ENCODE peak calls at places on chromosomes 11 and 22, in nine cellular contexts. T is NCI-H510A treated with DMSO at 0.1 percent for 48 hours; O is RCC 7860; C is ovary; W is WERI-Rb-1; R is T-helper 9 cell; H is cardiac fibroblast; D is AML-193; I is stimulated activated CD8-positive, alpha-beta memory T cell treated with anti-CD3 and anti-CD28 coated beads, Interleukin-7, amount 100 ng/mL, for 1 hour. G is an unnamed sample.

GRCh38 chr22:48071305-48071704 is 1308.9 kb downstream of the TBC1D22A start:
- DNase-seq in D (no peak), R (no peak), T (no peak), O (no peak), H (no peak), C (no peak), W (no peak), I (no peak), G (no peak)

GRCh38 chr22:47406896-47407295 is 644.4 kb downstream of the TBC1D22A start:
- DNase-seq in R (no peak), T (no peak), W (no peak), O (no peak), H (no peak), D (no peak), C (no peak), I (no peak), G (no peak)

GRCh38 chr11:134260503-134260902 is 7.1 kb downstream of the ACAD8 start:
- DNase-seq in C (no peak), O (no peak), T (no peak), D (no peak), W (no peak), H (no peak), I (no peak), R (no peak), G (peak)

GRCh38 chr11:69664901-69665300 is 10.3 kb downstream of the LTO1 start:
- DNase-seq in T (no peak), R (no peak), H (no peak), I (no peak), C (no peak), W (no peak), D (no peak), O (no peak), G (no peak)

GRCh38 chr11:27468209-27468608 is 4.4 kb downstream of the LGR4 start:
- DNase-seq in I (no peak), W (no peak), H (peak), D (no peak), C (no peak), R (no peak), T (no peak), O (peak), G (no peak)

GRCh38 chr22:20438066-20438677 is 547 bp upstream of the SCARF2 start:
- DNase-seq in T (no peak), R (no peak), D (no peak), C (no peak), I (no peak), H (peak), O (no peak), W (no peak), G (no peak)

GRCh38 chr11:128206476-128206875 is 380.9 kb downstream of the ETS1 start:
- DNase-seq in O (no peak), C (no peak), R (no peak), T (no peak), H (no peak), I (no peak), W (no peak), D (no peak), G (no peak)

GRCh38 chr11:84691830-84692229 is 935.3 kb downstream of the DLG2 start:
- DNase-seq in C (no peak), R (no peak), I (no peak), T (no peak), D (no peak), O (no peak), H (no peak), W (no peak), G (no peak)

GRCh38 chr11:111366560-111367410 is 12.3 kb downstream of the POU2AF1 start:
- DNase-seq in R (no peak), D (no peak), C (no peak), T (no peak), W (no peak), O (no peak), I (no peak), H (no peak), G (no peak)

GRCh38 chr22:43272869-43273318 is 70.3 kb downstream of the SCUBE1 start:
- DNase-seq in I (no peak), W (no peak), R (no peak), C (peak), H (no peak), D (no peak), O (no peak), T (no peak), G (no peak)

GRCh38 chr11:119355091-119355843 is 8.8 kb upstream of the MFRP start:
- DNase-seq in W (no peak), O (no peak), R (no peak), I (no peak), C (peak), D (no peak), T (no peak), H (no peak), G (no peak)

GRCh38 chr11:30487200-30487898 is 98.8 kb downstream of the MPPED2 start:
- DNase-seq in I (no peak), O (no peak), D (no peak), C (no peak), H (no peak), R (no peak), T (no peak), W (no peak), G (peak)

GRCh38 chr11:110972640-110973039 is 260.4 kb upstream of the ARHGAP20 start:
- DNase-seq in D (peak), R (no peak), I (no peak), T (no peak), C (no peak), O (no peak), H (peak), W (no peak), G (no peak)

GRCh38 chr22:26576026-26576680 is 13.8 kb downstream of the TPST2 start:
- DNase-seq in T (no peak), O (no peak), C (no peak), D (no peak), I (no peak), W (no peak), R (no peak), H (no peak), G (no peak)

GRCh38 chr11:104405277-104405676 is 241.3 kb upstream of the PDGFD start:
- DNase-seq in T (no peak), O (no peak), C (no peak), H (no peak), I (no peak), R (no peak), D (no peak), W (no peak), G (no peak)

GRCh38 chr11:61810671-61811175 is 6.1 kb downstream of the FADS1 start:
- DNase-seq in O (no peak), T (no peak), C (no peak), R (no peak), D (no peak), H (no peak), I (no peak), W (no peak), G (no peak)

GRCh38 chr11:71253794-71254193 is 1.4 kb upstream of the SHANK2 start:
- DNase-seq in C (no peak), T (no peak), O (no peak), I (no peak), R (no peak), D (no peak), W (no peak), H (no peak), G (no peak)

GRCh38 chr11:82858556-82859091 is 41.6 kb downstream of the PRCP start:
- DNase-seq in I (no peak), O (peak), D (no peak), H (peak), T (no peak), R (no peak), C (no peak), W (no peak), G (no peak)

GRCh38 chr22:33699176-33699575 is 221.1 kb downstream of the LARGE1 start:
- DNase-seq in I (no peak), D (no peak), W (no peak), H (no peak), R (no peak), C (no peak), O (no peak), T (no peak), G (no peak)

GRCh38 chr22:36853407-36854099 is 7.3 kb upstream of the NCF4 start:
- DNase-seq in H (peak), W (peak), D (peak), T (no peak), I (peak), R (peak), O (no peak), C (no peak), G (peak)

GRCh38 chr11:73393479-73394415 is 17.5 kb downstream of the RELT start:
- DNase-seq in O (peak), H (peak), R (peak), W (peak), I (peak), T (peak), D (peak), C (peak), G (peak)

GRCh38 chr11:61961570-61962212 is 5.7 kb downstream of the FTH1 start:
- DNase-seq in D (no peak), H (peak), W (no peak), T (no peak), O (peak), C (no peak), I (no peak), R (no peak), G (no peak)

GRCh38 chr11:94112182-94112960 is 16.3 kb upstream of the PANX1 start:
- DNase-seq in W (no peak), O (no peak), R (no peak), I (no peak), C (no peak), H (peak), D (no peak), T (no peak), G (no peak)

GRCh38 chr11:119584193-119585037 is 144.6 kb downstream of the NECTIN1 start:
- DNase-seq in O (peak), W (peak), R (no peak), I (no peak), C (no peak), H (peak), D (peak), T (peak), G (peak)

GRCh38 chr11:103035656-103036434 is 56.1 kb downstream of the DCUN1D5 start:
- DNase-seq in R (peak), I (no peak), W (peak), D (peak), O (peak), C (no peak), H (peak), T (peak), G (peak)